ENCODE peak calls at places on chromosomes 13 and 19, in five cellular contexts. J is H9; H is GM12892; G is stimulated activated CD4-positive, alpha-beta T cell treated with anti-CD3 and anti-CD28 coated beads, Interleukin-1b, Interleukin-23, amount 100 ng/mL, for 1 hour; F is SK-MEL-5. C is an unnamed sample.

GRCh38 chr13:110047511-110047910 is 259.4 kb downstream of the COL4A1 start:
- DNase-seq in J (no peak), H (no peak), G (no peak), F (no peak), C (peak)

GRCh38 chr13:31159306-31159705 is 2.4 kb downstream of the HSPH1 start:
- DNase-seq in J (no peak), H (no peak), G (no peak), F (no peak), C (no peak)

GRCh38 chr13:24267283-24267682 is 42.1 kb upstream of the C1QTNF9 start:
- DNase-seq in J (no peak), H (no peak), G (no peak), F (no peak), C (no peak)

GRCh38 chr13:37905736-37906135 is 36.2 kb upstream of the TRPC4 start:
- DNase-seq in J (no peak), H (no peak), G (no peak), F (no peak), C (no peak)

GRCh38 chr13:24827799-24828198 is 63.8 kb downstream of the RNF17 start:
- DNase-seq in J (no peak), H (no peak), G (no peak), F (no peak), C (no peak)

GRCh38 chr13:20512042-20512683 is 13.5 kb downstream of the CRYL1 start:
- DNase-seq in J (peak), H (no peak), G (no peak), F (peak), C (no peak)

GRCh38 chr13:60158321-60158801 is 5.4 kb downstream of the DIAPH3 start:
- DNase-seq in J (no peak), H (no peak), G (no peak), F (no peak), C (no peak)

GRCh38 chr19:34502582-34503545 is 21.3 kb downstream of the WTIP start:
- DNase-seq in J (no peak), H (no peak), G (no peak), F (no peak), C (no peak)

GRCh38 chr13:52348081-52348480 is 57.9 kb downstream of the THSD1 start:
- DNase-seq in J (no peak), H (no peak), G (no peak), F (peak), C (no peak)

GRCh38 chr13:41827507-41828213 is 133.2 kb downstream of the VWA8 start:
- DNase-seq in J (no peak), H (no peak), G (no peak), F (peak), C (no peak)

GRCh38 chr19:11164879-11165406 is 9.4 kb upstream of the SPC24 start:
- DNase-seq in J (no peak), H (no peak), G (no peak), F (no peak), C (peak)

GRCh38 chr19:48868196-48868886 is at the start of gene PLEKHA4:
- DNase-seq in J (peak), H (no peak), G (no peak), F (peak), C (no peak)

GRCh38 chr13:30224732-30225131 is 82.6 kb downstream of the KATNAL1 start:
- DNase-seq in J (no peak), H (no peak), G (no peak), F (no peak), C (no peak)

GRCh38 chr19:6103217-6103644 is 7.1 kb downstream of the RFX2 start:
- DNase-seq in J (no peak), H (no peak), G (no peak), F (no peak), C (no peak)

C was measured in posterior cingulate gyrus.